ENCODE peak calls at places on chromosomes 1 and 21, in four cellular contexts. U is GM12878, D is GM06990, H is fibroblast of mammary gland. S is an unnamed sample.

GRCh38 chr1:63612564-63612963 is 19.4 kb downstream of the PGM1 start:
- DNase-seq in D (no peak), H (no peak), U (no peak), S (no peak)

GRCh38 chr1:180424848-180425457 is 77.4 kb downstream of the ACBD6 start:
- DNase-seq in U (peak; percentile 11), D (no peak), H (peak; percentile 13), S (no peak)

GRCh38 chr1:197776348-197777082 is 1.2 kb upstream of the DENND1B start:
- DNase-seq in H (peak; percentile 89), D (peak; percentile 49), U (no peak), S (no peak)

GRCh38 chr1:15159166-15159555 is 5.6 kb downstream of the TMEM51 start:
- DNase-seq in D (no peak), H (no peak), U (no peak), S (no peak)

GRCh38 chr21:39675595-39675994 is 62.9 kb downstream of the B3GALT5 start:
- DNase-seq in H (no peak), D (no peak), U (no peak), S (no peak)

GRCh38 chr1:1021010-1021845 is 1.3 kb downstream of the AGRN start:
- DNase-seq in U (no peak), D (no peak), H (peak; percentile 56), S (no peak)

GRCh38 chr1:185438936-185439335 is 121.9 kb upstream of the IVNS1ABP start:
- DNase-seq in U (no peak), H (no peak), D (no peak), S (no peak)

GRCh38 chr1:47738560-47739182 is 258.5 kb downstream of the TRABD2B start:
- DNase-seq in U (no peak), D (no peak), H (peak; percentile 53), S (no peak)

GRCh38 chr1:24641646-24642151 is 1.4 kb upstream of the SRRM1 start:
- DNase-seq in H (peak; percentile 41), U (no peak), D (peak; percentile 45), S (no peak)

GRCh38 chr1:234875953-234876814 is 252.5 kb downstream of the TOMM20 start:
- DNase-seq in H (peak; percentile 42), U (no peak), D (no peak), S (no peak)

GRCh38 chr1:152510503-152510902 is at the start of gene LCE5A:
- DNase-seq in U (no peak), D (no peak), H (no peak), S (no peak)

GRCh38 chr1:44646711-44647110 is 27.6 kb downstream of the TMEM53 start:
- DNase-seq in H (no peak), D (no peak), U (no peak), S (no peak)

GRCh38 chr1:206808615-206809014 is 36.3 kb upstream of the IL10 start:
- DNase-seq in D (no peak), U (no peak), H (peak; percentile 55), S (no peak)

GRCh38 chr1:61323681-61324328 is 241.4 kb downstream of the NFIA start:
- DNase-seq in U (no peak), D (no peak), H (no peak), S (no peak)

GRCh38 chr1:39825432-39825941 is 36.8 kb upstream of the BMP8B start:
- DNase-seq in H (no peak), D (peak; percentile 64), U (peak; percentile 69), S (peak; percentile 49)

GRCh38 chr1:227547604-227548397 is 15.6 kb upstream of the ZNF678 start:
- DNase-seq in H (no peak), D (no peak), U (no peak), S (no peak)

GRCh38 chr1:59332221-59332620 is 35.3 kb downstream of the FGGY start:
- DNase-seq in U (no peak), H (no peak), D (no peak), S (no peak)

GRCh38 chr1:59329412-59330053 is 32.6 kb downstream of the FGGY start:
- DNase-seq in D (no peak), H (no peak), U (no peak), S (no peak)

GRCh38 chr1:59332983-59333382 is 36.1 kb downstream of the FGGY start:
- DNase-seq in D (no peak), H (peak; percentile 85), U (no peak), S (no peak)

GRCh38 chr1:59331686-59332085 is 34.8 kb downstream of the FGGY start:
- DNase-seq in H (no peak), U (no peak), D (no peak), S (no peak)

DNA sequence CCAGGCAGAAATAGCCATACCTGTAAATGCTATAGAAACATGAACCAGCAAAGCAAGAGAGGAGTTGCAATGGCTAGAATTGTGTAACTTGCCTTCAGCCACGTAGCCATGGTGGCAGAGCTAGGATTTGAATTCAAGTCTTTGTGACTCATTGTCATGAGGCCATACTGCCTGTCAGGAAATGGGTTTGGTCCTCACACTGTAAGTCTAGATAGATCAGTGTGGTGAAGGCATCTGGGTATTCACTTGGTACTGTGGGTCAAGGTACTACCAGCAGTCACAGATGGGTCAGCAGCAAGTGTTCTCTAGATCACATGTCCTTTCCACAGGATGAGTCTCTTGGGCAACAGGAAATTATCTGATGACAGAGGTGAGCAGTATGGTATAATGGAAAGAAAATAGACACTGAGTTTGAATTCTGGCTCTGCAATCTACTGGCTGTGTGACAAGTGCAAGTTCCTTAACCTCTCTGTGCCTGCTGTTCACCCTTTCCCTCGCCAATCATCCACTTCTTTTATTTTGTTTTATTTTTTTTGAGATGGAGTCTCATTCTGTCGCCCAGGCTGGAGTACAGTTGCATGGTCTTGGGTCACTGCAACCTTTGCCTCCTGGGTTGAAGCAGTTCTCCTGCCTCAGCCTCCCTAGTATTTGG is 36.9 kb downstream of the FGGY start:
- DNase-seq in U (no peak), H (peak; percentile 54), D (no peak), S (no peak)
- TF ChIP-seq CTCF in U (no peak), H (no peak), D (no peak), S (no peak)

GRCh38 chr1:175303308-175303707 is 110.7 kb upstream of the KIAA0040 start:
- DNase-seq in U (no peak), D (no peak), H (no peak), S (no peak)

DNA sequence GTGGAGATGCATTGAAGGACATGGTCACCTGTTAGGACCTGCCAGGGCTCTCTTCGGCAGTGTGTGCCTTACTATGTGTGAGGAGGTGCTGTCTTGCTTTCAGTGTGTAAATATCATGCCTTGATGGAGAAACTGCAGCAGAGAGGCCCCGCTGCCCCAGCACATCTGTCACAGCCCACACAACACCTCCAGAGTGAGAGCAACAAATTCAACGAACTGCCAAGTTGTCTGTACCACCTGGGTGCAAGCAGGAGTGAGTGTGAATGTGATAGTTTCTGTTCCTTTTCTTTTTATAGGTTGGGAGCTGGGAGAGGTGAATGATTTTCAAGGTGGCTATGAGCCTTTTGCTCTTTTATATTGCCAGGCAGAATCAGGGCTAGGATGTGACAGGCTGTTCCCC is 114.6 kb upstream of the KIAA0040 start:
- DNase-seq in H (no peak), D (peak; percentile 37), U (no peak), S (no peak)
- H3K4me3 ChIP-seq in H (no peak overlapping the region), D (no peak overlapping the region), U (no peak overlapping the region), S (no peak overlapping the region)

DNA sequence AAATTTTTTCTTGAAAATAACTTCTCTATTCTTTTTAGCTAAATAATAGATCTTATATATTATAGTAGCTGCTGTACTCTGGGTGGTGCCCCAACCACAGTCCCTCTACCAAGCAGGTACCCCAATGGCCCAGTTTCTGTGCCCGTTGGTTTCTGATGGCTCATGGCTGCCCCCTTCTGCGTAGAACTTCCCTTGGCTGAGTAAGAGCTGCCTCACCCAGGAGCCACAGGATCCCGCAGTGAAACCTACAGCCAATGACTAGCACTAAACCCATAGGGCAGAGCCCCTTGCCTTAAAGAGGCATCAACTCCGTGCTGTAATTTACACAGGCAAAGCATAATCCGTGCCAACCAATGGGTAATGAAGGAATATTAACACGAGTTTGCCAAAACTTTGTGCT is 247.5 kb downstream of the USH2A start:
- DNase-seq in H (no peak), U (no peak), D (no peak), S (no peak)
- TF ChIP-seq CTCF in H (no peak), U (no peak), D (no peak), S (no peak)

DNA sequence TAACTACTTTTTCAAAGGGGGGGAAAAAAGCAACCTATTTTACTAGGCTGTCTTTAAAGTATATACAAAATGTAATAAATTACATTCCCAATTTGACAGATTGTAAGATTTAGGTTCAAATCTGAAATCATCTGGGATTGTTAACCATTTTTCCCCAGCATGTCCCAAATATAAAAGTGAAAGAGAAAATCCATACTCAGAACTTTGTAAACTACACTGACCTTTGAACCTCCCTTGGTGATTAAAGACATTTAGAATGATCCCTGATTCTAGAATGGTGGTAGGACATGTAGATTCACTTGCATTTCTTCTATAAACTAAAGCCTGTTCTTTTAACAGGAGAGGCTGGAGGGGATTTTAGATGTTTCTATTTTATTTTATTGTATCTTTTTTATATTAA is 39.0 kb downstream of the KLHL20 start:
- DNase-seq in U (no peak), H (no peak), D (no peak), S (no peak)
- H3K4me3 ChIP-seq in U (no peak overlapping the region), H (no peak overlapping the region), D (no peak overlapping the region), S (no peak overlapping the region)

GRCh38 chr21:29501451-29501850 is 202.7 kb downstream of the BACH1 start:
- DNase-seq in D (no peak), H (peak; percentile 72), U (no peak), S (no peak)

GRCh38 chr21:29506214-29506613 is 207.5 kb downstream of the BACH1 start:
- DNase-seq in H (no peak), U (no peak), D (no peak), S (no peak)

GRCh38 chr21:29506947-29507346 is 208.2 kb downstream of the BACH1 start:
- DNase-seq in D (no peak), U (no peak), H (no peak), S (no peak)

GRCh38 chr21:29508311-29508710 is 209.6 kb downstream of the BACH1 start:
- DNase-seq in D (no peak), H (no peak), U (no peak), S (no peak)

DNA sequence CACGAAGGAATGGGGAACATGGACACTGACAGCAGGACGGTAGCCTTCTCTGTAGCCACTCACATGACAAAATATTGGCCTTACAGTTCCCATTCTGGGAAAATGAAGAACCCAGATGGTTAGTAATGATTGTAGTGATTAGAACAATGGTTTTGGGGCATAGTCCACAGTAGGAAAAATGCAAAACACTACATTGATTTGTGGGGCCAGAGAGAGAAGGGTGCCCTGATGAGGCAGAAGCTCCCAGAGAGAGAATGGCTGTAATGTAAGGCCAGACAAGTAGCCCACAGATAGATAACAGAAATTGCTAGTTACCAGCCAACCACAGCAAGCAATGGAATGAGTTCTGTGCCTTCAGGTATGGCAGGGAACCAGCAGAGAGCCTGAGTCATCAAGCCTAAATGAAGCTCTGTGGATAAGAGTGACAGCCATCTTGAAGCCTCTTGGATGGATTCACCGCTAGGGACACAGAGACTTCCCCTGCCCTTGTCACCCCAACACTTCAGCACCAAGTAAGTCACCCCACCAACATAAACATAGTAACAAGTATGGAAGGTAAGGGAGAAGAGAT is 206.1 kb downstream of the BACH1 start:
- DNase-seq in D (no peak), H (peak; percentile 14), U (no peak), S (no peak)
- TF ChIP-seq CTCF in D (no peak), H (no peak), U (no peak), S (no peak)

GRCh38 chr1:42953182-42954180 is 5.2 kb downstream of the SLC2A1 start:
- DNase-seq in U (no peak), D (no peak), H (no peak), S (no peak)
- H3K4me3 ChIP-seq in U (peak overlapping the region; percentile 88), D (peak overlapping the region; percentile 5), H (no peak overlapping the region), S (no peak overlapping the region)

GRCh38 chr1:194469282-194469681 is 1282.9 kb upstream of the B3GALT2 start:
- DNase-seq in D (no peak), H (no peak), U (no peak), S (no peak)

GRCh38 chr1:194466706-194467105 is 1280.3 kb upstream of the B3GALT2 start:
- DNase-seq in H (no peak), U (no peak), D (no peak), S (no peak)
- TF ChIP-seq CTCF in H (no peak), U (no peak), D (no peak), S (no peak)

S was measured in GM12864.